ENCODE peak calls at places on chromosomes 4 and X, in five cellular contexts. M is psoas muscle; N is sigmoid colon; D is CD8-positive, alpha-beta T cell; P is transverse colon. J is an unnamed sample.

GRCh38 chr4:75630174-75630931 is at the start of gene CDKL2:
- DNase-seq in N (peak), M (peak), D (peak), P (peak), J (peak)

GRCh38 chr4:78058591-78059523 is 1.7 kb downstream of the FRAS1 start:
- DNase-seq in N (peak), P (peak), D (peak), M (peak), J (peak)

GRCh38 chrX:46653482-46653881 is 79.9 kb downstream of the CHST7 start:
- DNase-seq in D (no peak), M (no peak), P (no peak), N (no peak), J (peak)

GRCh38 chr4:25258980-25259578 is 25.2 kb downstream of the PI4K2B start:
- DNase-seq in M (no peak), P (no peak), N (no peak), D (no peak), J (no peak)

GRCh38 chr4:1077711-1078477 is 35.5 kb downstream of the RNF212 start:
- DNase-seq in M (no peak), P (no peak), D (no peak), N (no peak), J (no peak)

GRCh38 chr4:85866508-85866907 is 391.6 kb downstream of the ARHGAP24 start:
- DNase-seq in M (no peak), P (no peak), N (no peak), D (no peak), J (no peak)

GRCh38 chrX:71367396-71367795 is 1.2 kb downstream of the TAF1 start:
- DNase-seq in D (no peak), N (no peak), M (no peak), P (no peak), J (no peak)

GRCh38 chr4:83484500-83485431 is at the start of gene ABRAXAS1:
- DNase-seq in N (peak), P (peak), M (peak), D (peak), J (peak)

GRCh38 chr4:176840166-176840565 is 47.4 kb upstream of the VEGFC start:
- DNase-seq in N (no peak), D (no peak), P (no peak), M (no peak), J (no peak)

GRCh38 chr4:127870688-127871087 is 10.0 kb upstream of the PLK4 start:
- DNase-seq in P (no peak), M (no peak), D (no peak), N (no peak), J (no peak)

GRCh38 chr4:98996056-98996941 is 778 bp downstream of the METAP1 start:
- DNase-seq in D (no peak), N (no peak), P (peak), M (no peak), J (no peak)

GRCh38 chr4:99723555-99724450 is 66.2 kb upstream of the C4orf54 start:
- DNase-seq in N (peak), P (peak), D (no peak), M (peak), J (no peak)

GRCh38 chrX:81195712-81196111 is 6.0 kb downstream of the HMGN5 start:
- DNase-seq in N (no peak), M (no peak), P (peak), D (peak), J (peak)

GRCh38 chrX:132708529-132708928 is 219.7 kb upstream of the MBNL3 start:
- DNase-seq in M (no peak), N (no peak), D (no peak), P (no peak), J (no peak)

GRCh38 chrX:12947545-12948235 is 27.2 kb upstream of the TMSB4X start:
- DNase-seq in N (no peak), P (no peak), M (no peak), D (no peak), J (peak)

GRCh38 chr4:164866817-164867490 is 10.0 kb upstream of the APELA start:
- DNase-seq in P (no peak), D (no peak), N (no peak), M (no peak), J (no peak)

GRCh38 chr4:85595098-85595775 is 120.3 kb downstream of the ARHGAP24 start:
- DNase-seq in P (no peak), N (no peak), D (no peak), M (no peak), J (no peak)

GRCh38 chr4:1192493-1193205 is 20.3 kb upstream of the SPON2 start:
- DNase-seq in D (peak), P (peak), M (peak), N (peak), J (peak)

GRCh38 chr4:17111436-17111835 is 213.0 kb upstream of the LDB2 start:
- DNase-seq in N (no peak), M (no peak), P (no peak), D (no peak), J (no peak)

GRCh38 chrX:2654436-2655340 is 36.4 kb upstream of the CD99 start:
- DNase-seq in D (no peak), M (no peak), P (peak), N (no peak), J (no peak)

GRCh38 chrX:69253821-69254220 is 88.6 kb upstream of the PJA1 start:
- DNase-seq in M (no peak), N (no peak), D (no peak), P (no peak), J (no peak)

GRCh38 chr4:26648260-26648659 is 64.4 kb downstream of the TBC1D19 start:
- DNase-seq in M (no peak), P (no peak), D (no peak), N (no peak), J (no peak)

GRCh38 chr4:87498446-87498900 is 30.7 kb downstream of the SPARCL1 start:
- DNase-seq in P (no peak), D (no peak), M (no peak), N (no peak), J (no peak)

GRCh38 chrX:17878028-17878670 is 17.1 kb upstream of the RAI2 start:
- DNase-seq in D (no peak), N (no peak), M (no peak), P (no peak), J (no peak)

GRCh38 chrX:100477949-100478348 is 67.9 kb upstream of the PCDH19 start:
- DNase-seq in P (no peak), D (no peak), N (no peak), M (no peak), J (no peak)

GRCh38 chr4:129327637-129328036 is 231.7 kb downstream of the C4orf33 start:
- DNase-seq in M (no peak), P (no peak), N (no peak), D (no peak), J (no peak)

GRCh38 chrX:153554519-153555167 is 37.2 kb downstream of the ATP2B3 start:
- DNase-seq in M (peak), D (peak), P (peak), N (peak), J (peak)

GRCh38 chr4:8414377-8414776 is 26.1 kb downstream of the ACOX3 start:
- DNase-seq in P (no peak), N (no peak), D (peak), M (no peak), J (no peak)

GRCh38 chr4:25769251-25769650 is 93.5 kb downstream of the SEL1L3 start:
- DNase-seq in D (no peak), P (no peak), N (no peak), M (no peak), J (peak)

GRCh38 chr4:115259651-115260050 is 146.2 kb upstream of the NDST4 start:
- DNase-seq in M (no peak), N (no peak), D (no peak), P (no peak), J (no peak)

GRCh38 chr4:151418385-151418784 is 9.4 kb downstream of the FHIP1A start:
- DNase-seq in M (no peak), N (no peak), P (no peak), D (no peak), J (no peak)

GRCh38 chr4:189988892-189989431 is 38.1 kb downstream of the FRG2 start:
- DNase-seq in M (no peak), D (no peak), P (no peak), N (no peak), J (no peak)

GRCh38 chr4:7206856-7207567 is 14.7 kb downstream of the SORCS2 start:
- DNase-seq in N (peak), D (no peak), M (peak), P (peak), J (peak)

GRCh38 chrX:80879143-80879542 is 69.5 kb upstream of the BRWD3 start:
- DNase-seq in N (no peak), D (no peak), M (no peak), P (no peak), J (no peak)

GRCh38 chr4:51845736-51846135 is 2.8 kb downstream of the DCUN1D4 start:
- DNase-seq in P (no peak), M (no peak), N (no peak), D (no peak), J (no peak)

GRCh38 chr4:14842964-14843630 is 159.2 kb upstream of the CPEB2 start:
- DNase-seq in P (no peak), N (no peak), M (no peak), D (no peak), J (no peak)
- TF ChIP-seq CTCF in P (no peak), N (no peak), M (no peak), D (no peak), J (no peak)

GRCh38 chrX:120857240-120857639 is 18.4 kb downstream of the CT47B1 start:
- DNase-seq in M (no peak), D (no peak), P (no peak), N (no peak), J (no peak)
- TF ChIP-seq CTCF in M (no peak), D (no peak), P (no peak), N (no peak), J (no peak)

DNA sequence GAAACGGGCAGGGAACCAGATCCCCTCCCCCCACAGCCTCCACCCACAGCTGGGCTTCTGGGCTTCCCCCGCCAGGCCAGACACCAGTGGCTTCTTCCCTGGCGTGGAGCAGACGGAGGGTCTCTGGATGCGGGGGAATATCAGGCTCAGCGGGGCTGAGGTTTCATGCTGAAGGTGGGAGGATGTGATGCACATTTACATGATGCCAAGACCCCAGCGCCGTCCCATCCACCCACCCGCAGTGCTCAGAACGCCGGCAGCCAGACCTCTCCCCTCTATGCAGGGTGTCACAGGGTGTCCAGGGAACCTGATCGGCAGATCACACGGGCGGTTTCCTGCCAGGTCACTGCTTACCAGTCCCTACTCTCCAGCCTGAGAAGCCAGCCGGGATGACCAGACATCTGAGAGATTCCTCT is 12.8 kb upstream of the TNIP2 start:
- DNase-seq in M (peak), P (no peak), D (no peak), N (peak), J (no peak)
- TF ChIP-seq CTCF in M (no peak), P (no peak), D (no peak), N (no peak), J (no peak)

GRCh38 chr4:38868055-38868965 is 704 bp downstream of the FAM114A1 start:
- DNase-seq in M (peak), D (no peak), P (peak), N (peak), J (no peak)

GRCh38 chr4:38865445-38865844 is 2.2 kb upstream of the FAM114A1 start:
- DNase-seq in P (peak), D (no peak), M (no peak), N (no peak), J (no peak)

GRCh38 chr4:38867478-38868054 is at the start of gene FAM114A1:
- DNase-seq in D (no peak), N (peak), P (peak), M (peak), J (peak)

GRCh38 chr4:38869511-38869910 is 1.9 kb downstream of the FAM114A1 start:
- DNase-seq in M (no peak), N (no peak), D (no peak), P (no peak), J (no peak)

GRCh38 chr4:38866973-38867477 is 581 bp upstream of the FAM114A1 start:
- DNase-seq in D (no peak), N (no peak), M (no peak), P (no peak), J (no peak)
- TF ChIP-seq CTCF in D (no peak), N (no peak), M (no peak), P (no peak), J (no peak)

GRCh38 chr4:21792736-21793135 is 155.8 kb downstream of the KCNIP4 start:
- DNase-seq in N (no peak), M (no peak), D (no peak), P (no peak), J (no peak)

GRCh38 chr4:21795091-21795490 is 153.5 kb downstream of the KCNIP4 start:
- DNase-seq in M (no peak), N (no peak), P (no peak), D (peak), J (no peak)

DNA sequence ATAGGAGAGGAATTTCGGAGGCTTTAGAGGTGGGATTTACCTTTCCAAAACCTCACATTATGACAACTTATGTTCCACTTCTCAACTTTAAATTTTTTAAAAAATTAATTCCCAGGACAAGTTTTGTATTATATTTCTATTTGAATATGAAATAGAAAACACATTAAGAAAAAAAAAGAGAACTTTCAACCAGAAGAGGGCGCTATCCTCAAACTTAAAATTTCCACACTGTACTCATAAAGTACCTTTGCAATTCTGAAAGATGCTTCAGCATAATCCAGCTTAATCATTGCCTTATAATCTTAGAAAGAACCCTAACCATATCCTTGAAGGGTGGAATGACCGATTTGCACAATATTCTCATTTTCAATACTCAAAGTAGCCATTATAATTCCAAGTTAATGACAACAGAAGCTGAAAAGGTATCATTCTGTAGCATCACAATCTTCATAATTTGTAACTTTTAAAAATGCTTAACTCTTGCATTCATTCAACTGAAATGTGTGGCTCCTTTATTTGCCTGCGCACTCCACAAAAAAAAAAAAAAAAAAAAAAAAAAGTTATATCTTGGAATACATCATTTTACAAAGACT is 158.0 kb downstream of the KCNIP4 start:
- DNase-seq in N (no peak), P (no peak), D (no peak), M (no peak), J (no peak)
- TF ChIP-seq CTCF in N (peak), P (peak), D (peak), M (peak), J (peak)

J was measured in glutamatergic neuron.